ENCODE peak calls at places on chromosomes 6 and 20, in eight cellular contexts. T is iPS-NIHi11; E is HT1080; J is T follicular helper cell; U is activated CD4-positive, alpha-beta T cell treated with anti-CD3 and anti-CD28 coated beads, Interleukin-2, amount 50 U/mL, for 1 hour; F is skeletal muscle cell; I is islet precursor cell; C is uterus. P is an unnamed sample.

GRCh38 chr6:115932481-115932880 is 128.2 kb downstream of the FRK start:
- DNase-seq in T (peak; percentile 15), E (peak; percentile 95), J (no peak), U (no peak), F (peak; percentile 52), I (no peak), C (no peak), P (peak; percentile 88)

GRCh38 chr20:36573798-36574277 is 441 bp downstream of the TGIF2 start:
- DNase-seq in T (peak; percentile 44), E (no peak), J (peak; percentile 26), U (peak; percentile 26), F (no peak), I (no peak), C (peak; percentile 44), P (no peak)

GRCh38 chr20:23371496-23371895 is 9.5 kb downstream of the GZF1 start:
- DNase-seq in T (no peak), E (no peak), J (no peak), U (no peak), F (no peak), I (no peak), C (no peak), P (no peak)

GRCh38 chr20:20321134-20321533 is 46.8 kb upstream of the INSM1 start:
- DNase-seq in T (no peak), E (no peak), J (no peak), U (no peak), F (no peak), I (no peak), C (no peak), P (no peak)

GRCh38 chr6:97978855-97979271 is 695.8 kb upstream of the MMS22L start:
- DNase-seq in T (peak; percentile 27), E (no peak), J (no peak), U (no peak), F (no peak), I (peak; percentile 65), C (no peak), P (no peak)

GRCh38 chr6:148426317-148426977 is 83.8 kb downstream of the SASH1 start:
- DNase-seq in T (no peak), E (peak; percentile 16), J (no peak), U (no peak), F (no peak), I (no peak), C (no peak), P (no peak)

GRCh38 chr20:8933391-8933807 is 135.5 kb upstream of the PLCB4 start:
- DNase-seq in T (peak; percentile 26), E (no peak), J (no peak), U (no peak), F (no peak), I (no peak), C (peak; percentile 50), P (no peak)

GRCh38 chr6:18392346-18392877 is 5.3 kb downstream of the RNF144B start:
- DNase-seq in T (no peak), E (no peak), J (no peak), U (no peak), F (no peak), I (no peak), C (no peak), P (no peak)

GRCh38 chr6:161245363-161245762 is 28.5 kb downstream of the AGPAT4 start:
- DNase-seq in T (no peak), E (no peak), J (no peak), U (no peak), F (no peak), I (no peak), C (no peak), P (no peak)

GRCh38 chr6:167146977-167147376 is 10.8 kb downstream of the GPR31 start:
- DNase-seq in T (peak; percentile 67), E (no peak), J (no peak), U (no peak), F (no peak), I (no peak), C (no peak), P (no peak)

GRCh38 chr6:113358063-113358583 is 499.0 kb upstream of the MARCKS start:
- DNase-seq in T (no peak), E (no peak), J (no peak), U (no peak), F (no peak), I (no peak), C (no peak), P (no peak)

GRCh38 chr6:166364480-166364879 is 18.3 kb downstream of the MPC1 start:
- DNase-seq in T (no peak), E (no peak), J (no peak), U (no peak), F (no peak), I (no peak), C (no peak), P (no peak)

GRCh38 chr20:49559411-49560081 is 8.4 kb downstream of the PTGIS start:
- DNase-seq in T (no peak), E (no peak), J (no peak), U (no peak), F (no peak), I (peak; percentile 28), C (peak; percentile 68), P (no peak)

GRCh38 chr20:62716198-62716940 is 7.7 kb downstream of the NTSR1 start:
- DNase-seq in T (no peak), E (peak; percentile 17), J (peak; percentile 15), U (peak; percentile 36), F (no peak), I (no peak), C (no peak), P (no peak)

GRCh38 chr6:113980937-113981554 is 10.1 kb upstream of the HDAC2 start:
- DNase-seq in T (peak; percentile 71), E (peak; percentile 8), J (no peak), U (no peak), F (no peak), I (peak; percentile 73), C (no peak), P (no peak)

GRCh38 chr6:149918151-149918905 is 4.6 kb downstream of the RAET1G start:
- DNase-seq in T (no peak), E (no peak), J (no peak), U (no peak), F (no peak), I (peak; percentile 34), C (peak; percentile 5), P (no peak)

GRCh38 chr20:25218492-25218891 is 23.0 kb downstream of the ENTPD6 start:
- DNase-seq in T (no peak), E (no peak), J (no peak), U (no peak), F (no peak), I (no peak), C (no peak), P (no peak)

GRCh38 chr20:24560571-24561485 is 91.4 kb downstream of the SYNDIG1 start:
- DNase-seq in T (no peak), E (no peak), J (no peak), U (no peak), F (no peak), I (peak; percentile 92), C (no peak), P (no peak)

GRCh38 chr20:51089272-51089671 is 66.4 kb upstream of the KCNG1 start:
- DNase-seq in T (no peak), E (no peak), J (no peak), U (no peak), F (no peak), I (no peak), C (no peak), P (no peak)

GRCh38 chr20:12821249-12821648 is 187.5 kb upstream of the SPTLC3 start:
- DNase-seq in T (no peak), E (no peak), J (no peak), U (no peak), F (no peak), I (peak; percentile 59), C (no peak), P (no peak)

GRCh38 chr20:5864873-5865582 is 85.3 kb downstream of the TRMT6 start:
- DNase-seq in T (no peak), E (peak; percentile 64), J (peak; percentile 34), U (peak; percentile 16), F (no peak), I (no peak), C (no peak), P (no peak)

GRCh38 chr20:34375977-34376430 is 12.9 kb downstream of the ITCH start:
- DNase-seq in T (no peak), E (no peak), J (no peak), U (no peak), F (no peak), I (no peak), C (no peak), P (no peak)

GRCh38 chr6:56804996-56805395 is 149.9 kb upstream of the BEND6 start:
- DNase-seq in T (no peak), E (peak; percentile 19), J (no peak), U (no peak), F (no peak), I (no peak), C (no peak), P (peak; percentile 49)

GRCh38 chr6:33248643-33248931 is 23.1 kb downstream of the VPS52 start:
- DNase-seq in T (no peak), E (no peak), J (no peak), U (no peak), F (peak; percentile 14), I (no peak), C (no peak), P (no peak)

GRCh38 chr6:90537027-90537426 is 49.8 kb downstream of the MAP3K7 start:
- DNase-seq in T (no peak), E (no peak), J (no peak), U (no peak), F (peak; percentile 11), I (no peak), C (no peak), P (no peak)

GRCh38 chr6:30238178-30238795 is 25.1 kb upstream of the TRIM26 start:
- DNase-seq in T (peak; percentile 44), E (no peak), J (no peak), U (peak; percentile 23), F (no peak), I (peak; percentile 55), C (no peak), P (no peak)

GRCh38 chr6:144360401-144360800 is 75.3 kb downstream of the UTRN start:
- DNase-seq in T (no peak), E (no peak), J (no peak), U (no peak), F (no peak), I (peak; percentile 90), C (no peak), P (no peak)

GRCh38 chr6:151808331-151809241 is 1.1 kb downstream of the ESR1 start:
- DNase-seq in T (peak; percentile 33), E (no peak), J (no peak), U (no peak), F (no peak), I (no peak), C (peak; percentile 60), P (no peak)

GRCh38 chr6:35568967-35569606 is 56.4 kb upstream of the TULP1 start:
- DNase-seq in T (peak; percentile 69), E (peak; percentile 7), J (peak; percentile 9), U (peak; percentile 23), F (no peak), I (no peak), C (peak; percentile 46), P (no peak)

GRCh38 chr6:101765281-101765680 is 371.8 kb downstream of the GRIK2 start:
- DNase-seq in T (no peak), E (no peak), J (no peak), U (no peak), F (no peak), I (no peak), C (no peak), P (no peak)

GRCh38 chr6:119609865-119610264 is 260.3 kb upstream of the MAN1A1 start:
- DNase-seq in T (no peak), E (no peak), J (no peak), U (no peak), F (no peak), I (no peak), C (no peak), P (no peak)

GRCh38 chr20:30594112-30594511 is 663.4 kb upstream of the DEFB115 start:
- DNase-seq in T (no peak), E (no peak), J (no peak), U (no peak), F (no peak), I (no peak), C (no peak), P (no peak)

GRCh38 chr20:36070451-36070850 is 84.1 kb upstream of the EPB41L1 start:
- DNase-seq in T (peak; percentile 23), E (no peak), J (no peak), U (no peak), F (no peak), I (peak; percentile 96), C (no peak), P (no peak)

GRCh38 chr6:112085666-112086065 is 1.6 kb downstream of the TUBE1 start:
- DNase-seq in T (no peak), E (no peak), J (no peak), U (no peak), F (no peak), I (no peak), C (no peak), P (no peak)

P was measured in non-pigmented ciliary epithelial cell.